ENCODE peak calls at places on chromosome 6, in eight cellular contexts. S is left ventricle myocardium inferior, K is Panc1, N is colonic mucosa, W is GM23338, C is PC-9, A is cardiac muscle cell, J is GM23248. X is an unnamed sample.
A peak's percentile ranks its signal among the peaks of the same experiment; 100 is the strongest.

GRCh38 chr6:130587778-130588520 is 222.1 kb downstream of the TMEM200A start:
- DNase-seq in S (no peak), K (no peak), N (no peak), W (no peak), C (no peak), A (peak; percentile 67), J (peak; percentile 80), X (peak; percentile 89)

GRCh38 chr6:104700371-104701185 is 159.1 kb downstream of the HACE1 start:
- DNase-seq in S (no peak), K (no peak), N (no peak), W (peak; percentile 31), C (no peak), A (no peak), J (no peak), X (no peak)

GRCh38 chr6:46338098-46338497 is 153.2 kb downstream of the RCAN2 start:
- DNase-seq in S (no peak), K (no peak), N (no peak), W (no peak), C (no peak), A (no peak), J (no peak), X (no peak)

GRCh38 chr6:7939186-7939863 is 28.7 kb upstream of the TXNDC5 start:
- DNase-seq in S (no peak), K (no peak), N (no peak), W (no peak), C (no peak), A (peak; percentile 30), J (peak; percentile 44), X (no peak)

GRCh38 chr6:80179691-80180090 is 73.2 kb downstream of the BCKDHB start:
- DNase-seq in S (no peak), K (no peak), N (no peak), W (peak; percentile 38), C (no peak), A (no peak), J (peak; percentile 12), X (no peak)

GRCh38 chr6:43926644-43927524 is 156.9 kb downstream of the VEGFA start:
- DNase-seq in S (peak; percentile 13), K (no peak), N (peak; percentile 88), W (peak; percentile 85), C (peak; percentile 86), A (peak; percentile 97), J (peak; percentile 95), X (peak; percentile 84)

GRCh38 chr6:108200631-108201030 is 34.8 kb downstream of the NR2E1 start:
- DNase-seq in S (no peak), K (peak; percentile 25), N (no peak), W (no peak), C (peak; percentile 82), A (peak; percentile 12), J (no peak), X (peak; percentile 15)

GRCh38 chr6:53906103-53906502 is 111.3 kb downstream of the LRRC1 start:
- DNase-seq in S (no peak), K (no peak), N (no peak), W (no peak), C (no peak), A (no peak), J (no peak), X (no peak)

GRCh38 chr6:56021943-56022342 is 146.6 kb upstream of the BMP5 start:
- DNase-seq in S (no peak), K (no peak), N (no peak), W (peak; percentile 78), C (no peak), A (peak; percentile 18), J (no peak), X (no peak)

GRCh38 chr6:134097114-134097707 is 44.8 kb upstream of the SLC2A12 start:
- DNase-seq in S (no peak), K (peak; percentile 52), N (peak; percentile 74), W (peak; percentile 90), C (peak; percentile 48), A (peak; percentile 85), J (peak; percentile 79), X (peak; percentile 44)

GRCh38 chr6:168181776-168182765 is 103.1 kb upstream of the FRMD1 start:
- DNase-seq in S (no peak), K (no peak), N (peak; percentile 12), W (no peak), C (no peak), A (no peak), J (no peak), X (no peak)

GRCh38 chr6:158571826-158572652 is 12.1 kb downstream of the TMEM181 start:
- DNase-seq in S (no peak), K (no peak), N (peak; percentile 86), W (no peak), C (peak; percentile 78), A (no peak), J (no peak), X (no peak)

GRCh38 chr6:139327038-139327437 is 35.2 kb upstream of the TXLNB start:
- DNase-seq in S (no peak), K (no peak), N (no peak), W (no peak), C (no peak), A (no peak), J (no peak), X (no peak)

GRCh38 chr6:91198588-91199255 is 611.9 kb upstream of the MAP3K7 start:
- DNase-seq in S (no peak), K (no peak), N (no peak), W (no peak), C (no peak), A (peak; percentile 4), J (no peak), X (peak; percentile 28)

DNA sequence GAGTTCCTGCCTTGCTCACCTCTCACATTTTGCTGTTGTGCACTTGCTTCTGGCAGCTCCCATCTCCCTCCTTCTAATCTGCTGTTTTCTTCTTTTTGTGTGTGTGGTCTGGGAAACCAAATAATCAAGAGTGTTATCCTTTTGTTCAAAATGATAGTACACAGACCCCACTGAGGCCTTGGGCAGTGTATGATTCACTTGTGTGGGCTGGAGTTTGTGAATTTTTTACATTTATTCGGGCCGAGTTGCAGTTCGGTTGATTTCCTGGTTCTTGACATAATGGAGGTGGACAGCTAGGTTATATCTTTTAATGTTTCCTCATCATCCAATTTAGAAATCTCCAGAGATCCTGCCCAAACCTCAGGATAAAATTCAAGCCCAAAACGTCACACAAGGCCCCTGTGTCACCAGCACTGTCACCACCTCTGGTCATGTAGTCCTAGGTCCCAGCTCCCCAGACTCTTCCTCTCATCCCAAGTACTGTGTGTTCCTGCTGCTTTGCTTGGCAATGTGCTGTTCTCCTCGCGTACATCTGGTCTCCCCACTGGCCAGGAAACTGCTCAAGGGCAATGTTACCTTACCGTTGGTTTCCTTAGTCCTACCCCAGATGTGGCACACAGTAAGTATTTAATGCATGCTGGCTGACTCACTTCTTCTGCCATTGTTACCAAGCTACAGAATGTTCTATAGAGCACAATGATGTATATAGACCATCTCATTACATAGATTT is 55.7 kb upstream of the PHACTR2 start:
- DNase-seq in S (no peak), K (no peak), N (no peak), W (no peak), C (no peak), A (peak; percentile 45), J (peak; percentile 50), X (peak; percentile 68)
- H3K4me1 ChIP-seq in S (no peaks in the 10 kb centered on the region), K (peaks cover 2% of the 10 kb centered on the region), N (no peaks in the 10 kb centered on the region), W (peaks cover 2% of the 10 kb centered on the region), C (no peaks in the 10 kb centered on the region), A (no peaks in the 10 kb centered on the region), J (peaks cover 18% of the 10 kb centered on the region), X (peaks cover 7% of the 10 kb centered on the region)

GRCh38 chr6:21828689-21829088 is 235.1 kb downstream of the SOX4 start:
- DNase-seq in S (no peak), K (no peak), N (no peak), W (no peak), C (no peak), A (no peak), J (no peak), X (no peak)

GRCh38 chr6:21827425-21828192 is 234.1 kb downstream of the SOX4 start:
- DNase-seq in S (no peak), K (no peak), N (no peak), W (no peak), C (no peak), A (no peak), J (no peak), X (no peak)

GRCh38 chr6:21824431-21825180 is 231.1 kb downstream of the SOX4 start:
- DNase-seq in S (no peak), K (no peak), N (no peak), W (no peak), C (no peak), A (no peak), J (no peak), X (no peak)

GRCh38 chr6:21826031-21826430 is 232.5 kb downstream of the SOX4 start:
- DNase-seq in S (no peak), K (no peak), N (no peak), W (peak; percentile 69), C (no peak), A (no peak), J (peak; percentile 19), X (peak; percentile 23)

GRCh38 chr6:21826460-21826859 is 232.9 kb downstream of the SOX4 start:
- DNase-seq in S (no peak), K (no peak), N (no peak), W (no peak), C (no peak), A (no peak), J (no peak), X (no peak)
- H3K4me1 ChIP-seq in S (no peaks in the 10 kb centered on the region), K (peaks cover 32% of the 10 kb centered on the region), N (no peaks in the 10 kb centered on the region), W (peaks cover 69% of the 10 kb centered on the region), C (no peaks in the 10 kb centered on the region), A (peaks cover 6% of the 10 kb centered on the region), J (no peaks in the 10 kb centered on the region), X (no peaks in the 10 kb centered on the region)

GRCh38 chr6:152188011-152188410 is 380.5 kb downstream of the ESR1 start:
- DNase-seq in S (no peak), K (no peak), N (no peak), W (no peak), C (no peak), A (no peak), J (no peak), X (peak; percentile 51)

GRCh38 chr6:152184573-152185157 is 377.2 kb downstream of the ESR1 start:
- DNase-seq in S (no peak), K (no peak), N (no peak), W (no peak), C (no peak), A (no peak), J (peak; percentile 3), X (no peak)

GRCh38 chr6:152186840-152187239 is 379.4 kb downstream of the ESR1 start:
- DNase-seq in S (no peak), K (no peak), N (no peak), W (no peak), C (no peak), A (no peak), J (no peak), X (no peak)

GRCh38 chr6:152180601-152181000 is 373.1 kb downstream of the ESR1 start:
- DNase-seq in S (no peak), K (no peak), N (no peak), W (no peak), C (no peak), A (no peak), J (no peak), X (no peak)

DNA sequence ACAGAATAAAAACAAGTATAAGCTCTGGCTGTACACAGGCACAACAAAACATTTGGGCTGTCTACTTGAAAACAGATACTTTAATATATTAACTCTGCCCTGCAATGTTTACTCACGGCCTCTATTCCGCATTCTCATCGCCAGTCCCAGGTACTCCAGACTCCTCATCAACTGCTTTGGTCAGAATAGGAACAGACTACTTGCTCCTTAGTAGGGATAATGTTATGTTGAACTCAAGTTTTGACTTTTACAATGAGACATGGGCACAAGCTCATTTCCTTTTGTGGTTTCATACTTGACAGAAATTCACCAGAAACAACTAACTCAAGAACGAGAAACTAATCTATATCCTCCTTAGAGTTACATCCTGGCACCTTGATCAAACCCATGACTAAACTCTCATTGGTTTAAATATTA is 377.7 kb downstream of the ESR1 start:
- DNase-seq in S (no peak), K (no peak), N (no peak), W (no peak), C (no peak), A (no peak), J (no peak), X (peak; percentile 15)
- H3K4me1 ChIP-seq in S (peaks cover 11% of the 10 kb centered on the region), K (no peaks in the 10 kb centered on the region), N (no peaks in the 10 kb centered on the region), W (no peaks in the 10 kb centered on the region), C (no peaks in the 10 kb centered on the region), A (no peaks in the 10 kb centered on the region), J (no peaks in the 10 kb centered on the region), X (peaks cover 6% of the 10 kb centered on the region)

GRCh38 chr6:16419636-16420331 is 181.4 kb downstream of the GMPR start:
- DNase-seq in S (no peak), K (no peak), N (no peak), W (no peak), C (no peak), A (no peak), J (no peak), X (no peak)
- H3K4me1 ChIP-seq in S (peaks cover 28% of the 10 kb centered on the region), K (peaks cover 21% of the 10 kb centered on the region), N (no peaks in the 10 kb centered on the region), W (peaks cover 15% of the 10 kb centered on the region), C (no peaks in the 10 kb centered on the region), A (peaks cover 11% of the 10 kb centered on the region), J (peaks cover 17% of the 10 kb centered on the region), X (no peaks in the 10 kb centered on the region)

X was measured in foreskin keratinocyte.